ENCODE peak calls at places on chromosomes 6 and 20, in nine cellular contexts. D is sigmoid colon, S is HepG2, X is stomach, E is transverse colon, M is ovary, N is suprapubic skin, V is A549, Y is upper lobe of left lung. K is an unnamed sample.

GRCh38 chr20:48776306-48776705 is 51.5 kb downstream of the PREX1 start:
- DNase-seq in M (no peak), D (no peak), V (no peak), N (peak), E (no peak), S (no peak), Y (no peak), X (no peak), K (no peak)

GRCh38 chr6:136927313-136927712 is 5.2 kb downstream of the SLC35D3 start:
- DNase-seq in S (peak), X (no peak), Y (no peak), M (no peak), D (no peak), E (no peak), N (no peak), V (peak), K (no peak)

GRCh38 chr6:41476407-41476806 is 69.8 kb upstream of the FOXP4 start:
- DNase-seq in Y (no peak), X (no peak), E (no peak), S (no peak), M (no peak), N (no peak), D (no peak), V (no peak), K (no peak)

GRCh38 chr6:81895511-81896185 is 143.2 kb upstream of the TENT5A start:
- DNase-seq in V (no peak), N (no peak), M (no peak), X (no peak), E (no peak), Y (no peak), D (no peak), S (peak), K (no peak)

GRCh38 chr6:21885532-21886089 is 292.1 kb downstream of the SOX4 start:
- DNase-seq in V (peak), E (no peak), M (peak), D (peak), S (no peak), Y (no peak), X (peak), N (no peak), K (peak)

GRCh38 chr6:36590237-36590636 is 3.9 kb upstream of the SRSF3 start:
- DNase-seq in X (no peak), Y (peak), M (no peak), S (peak), N (no peak), D (no peak), E (no peak), V (no peak), K (no peak)

GRCh38 chr20:37543828-37544227 is 16.2 kb upstream of the BLCAP start:
- DNase-seq in M (no peak), Y (no peak), E (no peak), V (peak), S (peak), X (no peak), N (peak), D (no peak), K (no peak)

GRCh38 chr6:128422871-128423270 is 97.5 kb downstream of the PTPRK start:
- DNase-seq in V (no peak), Y (no peak), E (no peak), S (no peak), N (no peak), M (no peak), D (no peak), X (no peak), K (no peak)

GRCh38 chr6:29776684-29777083 is 50.9 kb upstream of the HLA-G start:
- DNase-seq in V (no peak), N (no peak), X (no peak), Y (no peak), M (no peak), S (no peak), E (no peak), D (no peak), K (no peak)

GRCh38 chr6:129544892-129545612 is 164.9 kb downstream of the ARHGAP18 start:
- DNase-seq in V (no peak), Y (no peak), E (no peak), N (no peak), D (no peak), M (no peak), X (no peak), S (no peak), K (no peak)

GRCh38 chr6:34143884-34144580 is 1.9 kb downstream of the GRM4 start:
- DNase-seq in X (no peak), N (no peak), S (peak), M (no peak), Y (no peak), D (no peak), V (peak), E (no peak), K (no peak)

GRCh38 chr6:1797801-1798200 is 188.1 kb downstream of the FOXC1 start:
- DNase-seq in E (no peak), M (no peak), X (no peak), D (no peak), Y (no peak), N (no peak), V (no peak), S (peak), K (no peak)
- TF ChIP-seq EP300 in E (no peak), M (no peak), X (no peak), D (no peak), Y (no peak), N (no peak), V (no peak), S (no peak), K (no peak)

DNA sequence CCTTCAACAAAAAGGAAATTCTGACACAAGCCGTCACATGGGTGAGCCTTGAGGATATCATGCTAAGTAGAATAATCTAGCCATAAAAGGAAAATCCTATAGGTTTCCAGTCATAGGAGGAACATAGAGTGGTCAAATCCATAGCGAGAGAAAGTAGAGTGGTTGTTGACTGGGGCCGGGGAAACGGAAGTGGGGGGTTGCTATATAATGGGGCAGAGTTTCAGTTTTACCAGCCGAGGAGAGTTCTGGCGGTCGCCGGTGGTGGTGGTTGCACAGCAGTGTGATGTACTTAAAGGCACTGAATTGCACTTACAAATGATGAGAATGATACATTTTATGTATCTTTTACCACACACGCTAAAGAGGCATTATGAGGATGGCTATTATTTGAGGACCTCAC is 4.9 kb downstream of the GPR31 start:
- DNase-seq in V (no peak), X (no peak), N (no peak), S (no peak), D (no peak), E (no peak), M (no peak), Y (no peak), K (no peak)
- TF ChIP-seq EP300 in V (no peak), X (no peak), N (no peak), S (no peak), D (no peak), E (no peak), M (no peak), Y (no peak), K (no peak)

GRCh38 chr6:13273931-13274706 is 54.2 kb downstream of the TBC1D7 start:
- DNase-seq in Y (peak), M (no peak), N (no peak), V (no peak), E (peak), X (peak), D (no peak), S (no peak), K (no peak)
- TF ChIP-seq EP300 in Y (no peak), M (no peak), N (no peak), V (no peak), E (no peak), X (no peak), D (no peak), S (no peak), K (no peak)

GRCh38 chr6:166192557-166192956 is 24.9 kb upstream of the TBXT start:
- DNase-seq in E (no peak), D (no peak), M (no peak), V (no peak), N (no peak), S (no peak), Y (no peak), X (no peak), K (no peak)

GRCh38 chr6:166195861-166196238 is 28.2 kb upstream of the TBXT start:
- DNase-seq in M (no peak), X (no peak), D (no peak), V (no peak), S (no peak), E (no peak), Y (no peak), N (no peak), K (no peak)

GRCh38 chr6:166192136-166192535 is 24.5 kb upstream of the TBXT start:
- DNase-seq in M (no peak), E (no peak), X (no peak), S (no peak), N (no peak), D (no peak), V (no peak), Y (no peak), K (no peak)

GRCh38 chr6:166197361-166197760 is 29.7 kb upstream of the TBXT start:
- DNase-seq in D (no peak), S (no peak), V (no peak), M (no peak), N (no peak), X (no peak), E (no peak), Y (no peak), K (no peak)

GRCh38 chr6:166194885-166195860 is 27.5 kb upstream of the TBXT start:
- DNase-seq in Y (no peak), X (no peak), D (no peak), M (no peak), E (no peak), S (no peak), V (no peak), N (no peak), K (no peak)
- TF ChIP-seq EP300 in Y (no peak), X (no peak), D (no peak), M (no peak), E (no peak), S (no peak), V (no peak), N (no peak), K (no peak)